ENCODE peak calls at places on chromosome 13, in nine cellular contexts. T is NCI-H774; M is A549; Z is bronchial epithelial cell; B is Calu3; F is stimulated activated CD4-positive, alpha-beta T cell treated with anti-CD3 and anti-CD28 coated beads, Interleukin-12 subunit alpha, Interleukin-12 subunit beta, amount 100 ng/mL, for 24 hours; K is stimulated activated CD8-positive, alpha-beta memory T cell treated with anti-CD3 and anti-CD28 coated beads, Interleukin-4, amount 100 ng/mL, for 1 hour; L is nephron progenitor cell; Y is fibroblast of pulmonary artery. X is an unnamed sample.

GRCh38 chr13:98752111-98752941 is at the start of gene SLC15A1:
- DNase-seq in L (peak; percentile 49), Y (no peak), M (no peak), Z (no peak), F (no peak), T (peak; percentile 24), B (peak; percentile 20), K (no peak), X (peak; percentile 35)

GRCh38 chr13:97068964-97069815 is 74.9 kb upstream of the OXGR1 start:
- DNase-seq in T (no peak), M (no peak), Z (no peak), Y (no peak), B (no peak), F (no peak), L (no peak), K (no peak), X (no peak)

GRCh38 chr13:95552539-95553270 is at the start of gene CLDN10:
- DNase-seq in M (no peak), Y (no peak), Z (no peak), K (no peak), L (peak; percentile 84), T (no peak), B (peak; percentile 50), F (no peak), X (no peak)

GRCh38 chr13:40116008-40116407 is 460.5 kb downstream of the COG6 start:
- DNase-seq in Z (peak; percentile 92), F (no peak), M (peak; percentile 60), B (peak; percentile 67), L (no peak), T (no peak), K (no peak), Y (peak; percentile 99), X (peak; percentile 87)

GRCh38 chr13:24911135-24911524 is 147.2 kb downstream of the RNF17 start:
- DNase-seq in Y (peak; percentile 39), K (no peak), M (peak; percentile 4), F (no peak), T (no peak), Z (peak; percentile 70), B (no peak), L (no peak), X (peak; percentile 71)

GRCh38 chr13:111519041-111519440 is 198.6 kb downstream of the TEX29 start:
- DNase-seq in F (no peak), L (no peak), K (no peak), Z (no peak), M (no peak), B (no peak), Y (no peak), T (no peak), X (no peak)

GRCh38 chr13:73535341-73535740 is 476.5 kb downstream of the KLF5 start:
- DNase-seq in T (no peak), L (no peak), Y (no peak), Z (peak; percentile 63), M (no peak), B (no peak), F (no peak), K (no peak), X (no peak)

GRCh38 chr13:110152351-110152750 is 154.6 kb downstream of the COL4A1 start:
- DNase-seq in B (no peak), L (no peak), K (no peak), F (no peak), M (no peak), T (no peak), Z (no peak), Y (no peak), X (no peak)

GRCh38 chr13:29578300-29579048 is 17.0 kb downstream of the SLC7A1 start:
- DNase-seq in K (no peak), Z (no peak), B (no peak), L (no peak), Y (no peak), T (no peak), M (no peak), F (no peak), X (no peak)

X was measured in kidney tubule cell.